ENCODE peak calls at places on chromosomes 1 and 21, in six cellular contexts. R, J, B, I, M and H are unnamed samples.
A peak's percentile ranks its signal among the peaks of the same experiment; 100 is the strongest.

GRCh38 chr1:115929846-115930245 is 46.5 kb upstream of the SLC22A15 start:
- DNase-seq in R (no peak), J (no peak), B (no peak), I (no peak), M (no peak), H (no peak)

GRCh38 chr1:64844609-64845008 is 99.7 kb downstream of the RAVER2 start:
- DNase-seq in R (no peak), J (no peak), B (no peak), I (no peak), M (no peak), H (no peak)

GRCh38 chr1:9128520-9129371 is at the start of gene GPR157:
- DNase-seq in R (peak; percentile 97), J (peak; percentile 94), B (peak; percentile 99), I (peak; percentile 78), M (peak; percentile 95), H (peak; percentile 97)

GRCh38 chr1:205266584-205267305 is 39.0 kb downstream of the TMCC2 start:
- DNase-seq in R (no peak), J (no peak), B (no peak), I (no peak), M (no peak), H (no peak)

GRCh38 chr1:48677306-48678287 is 99.1 kb downstream of the BEND5 start:
- DNase-seq in R (peak; percentile 89), J (peak; percentile 85), B (peak; percentile 85), I (peak; percentile 23), M (peak; percentile 82), H (peak; percentile 87)

GRCh38 chr1:89487972-89488371 is 36.7 kb upstream of the LRRC8B start:
- DNase-seq in R (no peak), J (no peak), B (no peak), I (no peak), M (no peak), H (no peak)

GRCh38 chr1:8516793-8517556 is 199.1 kb downstream of the SLC45A1 start:
- DNase-seq in R (no peak), J (no peak), B (no peak), I (no peak), M (no peak), H (no peak)

GRCh38 chr1:200979574-200980451 is 43.7 kb downstream of the KIF21B start:
- DNase-seq in R (peak; percentile 94), J (no peak), B (peak; percentile 91), I (peak; percentile 52), M (peak; percentile 53), H (peak; percentile 75)

GRCh38 chr1:46081620-46082019 is 50.8 kb downstream of the PIK3R3 start:
- DNase-seq in R (no peak), J (no peak), B (no peak), I (no peak), M (no peak), H (no peak)

GRCh38 chr1:31541201-31541600 is 35.1 kb upstream of the TINAGL1 start:
- DNase-seq in R (no peak), J (no peak), B (no peak), I (no peak), M (no peak), H (no peak)

GRCh38 chr1:209168204-209168603 is 415.3 kb upstream of the CAMK1G start:
- DNase-seq in R (no peak), J (peak; percentile 76), B (no peak), I (no peak), M (no peak), H (no peak)

GRCh38 chr1:186286615-186287317 is 88.3 kb downstream of the TPR start:
- DNase-seq in R (no peak), J (no peak), B (no peak), I (no peak), M (no peak), H (no peak)

GRCh38 chr21:26909972-26910371 is 56.9 kb downstream of the ADAMTS5 start:
- DNase-seq in R (peak; percentile 82), J (no peak), B (no peak), I (no peak), M (no peak), H (no peak)

GRCh38 chr1:3064901-3065300 is 4.1 kb upstream of the PRDM16 start:
- DNase-seq in R (no peak), J (no peak), B (peak; percentile 48), I (no peak), M (no peak), H (no peak)

GRCh38 chr1:112011231-112011630 is 21.8 kb upstream of the KCND3 start:
- DNase-seq in R (no peak), J (peak; percentile 10), B (no peak), I (no peak), M (no peak), H (no peak)

GRCh38 chr1:35586808-35587207 is 13.7 kb downstream of the TFAP2E start:
- DNase-seq in R (no peak), J (no peak), B (no peak), I (no peak), M (no peak), H (no peak)
- H3K4me3 ChIP-seq in R (no peak overlapping the region), J (no peak overlapping the region), B (no peak overlapping the region), I (no peak overlapping the region), M (no peak overlapping the region), H (no peak overlapping the region)

GRCh38 chr21:44931501-44932365 is 8.1 kb upstream of the SLX9 start:
- DNase-seq in R (peak; percentile 69), J (no peak), B (peak; percentile 84), I (no peak), M (peak; percentile 50), H (no peak)
- H3K27me3 ChIP-seq in R (peaks cover 63% of the 10 kb centered on the region), J (no peaks in the 10 kb centered on the region), B (peaks cover 80% of the 10 kb centered on the region), I (no peaks in the 10 kb centered on the region), M (peaks cover 51% of the 10 kb centered on the region), H (no peaks in the 10 kb centered on the region)

DNA sequence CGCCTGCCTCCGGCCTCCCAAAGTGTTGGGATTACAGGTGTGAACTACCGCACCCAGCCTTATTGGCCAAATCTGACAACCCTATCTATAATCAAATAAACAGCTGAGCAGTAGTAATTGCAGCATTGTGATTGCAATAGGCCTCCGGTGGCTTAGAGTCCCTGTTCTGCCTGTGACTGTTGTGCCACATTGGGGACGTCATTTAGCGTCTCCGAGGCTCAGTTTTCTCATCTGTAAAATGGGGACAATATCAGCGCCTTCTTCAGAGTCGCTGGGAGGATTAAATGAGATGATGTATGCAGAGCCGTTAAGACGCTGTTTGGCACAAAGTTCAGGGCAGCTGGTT is 528 bp upstream of the CAPN2 start:
- DNase-seq in R (no peak), J (no peak), B (no peak), I (no peak), M (no peak), H (no peak)
- H3K4me3 ChIP-seq in R (peak overlapping the region; percentile 92), J (no peak overlapping the region), B (peak overlapping the region; percentile 73), I (peak overlapping the region; percentile 79), M (peak overlapping the region; percentile 88), H (peak overlapping the region; percentile 76)

DNA sequence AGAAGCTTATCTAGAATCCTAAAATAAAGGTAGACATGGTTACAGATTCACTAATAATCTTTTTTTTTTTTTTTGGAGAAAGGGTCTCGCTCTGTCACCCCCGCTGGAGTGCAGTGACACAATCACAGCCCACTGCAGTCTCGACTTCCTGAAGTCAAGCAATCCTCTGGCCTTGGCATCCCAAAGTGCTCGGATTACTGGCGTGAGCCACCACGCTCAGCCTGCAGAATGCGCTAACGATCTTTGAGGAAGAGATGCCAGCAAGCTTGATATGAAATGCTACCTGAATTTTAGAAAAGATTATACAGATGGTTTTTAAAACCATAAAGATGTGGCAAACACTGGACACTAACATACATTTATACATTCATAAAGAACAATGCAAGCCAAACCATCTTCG is 4.1 kb upstream of the GNPAT start:
- DNase-seq in R (no peak), J (no peak), B (peak; percentile 10), I (no peak), M (no peak), H (no peak)
- H3K27me3 ChIP-seq in R (no peaks in the 10 kb centered on the region), J (no peaks in the 10 kb centered on the region), B (no peaks in the 10 kb centered on the region), I (no peaks in the 10 kb centered on the region), M (no peaks in the 10 kb centered on the region), H (no peaks in the 10 kb centered on the region)

GRCh38 chr1:159918041-159918917 is 7.0 kb downstream of the TAGLN2 start:
- DNase-seq in R (no peak), J (no peak), B (no peak), I (no peak), M (no peak), H (no peak)

GRCh38 chr1:159918918-159919195 is 6.5 kb downstream of the TAGLN2 start:
- DNase-seq in R (no peak), J (no peak), B (no peak), I (no peak), M (no peak), H (no peak)

GRCh38 chr1:159920651-159921050 is 4.7 kb downstream of the TAGLN2 start:
- DNase-seq in R (no peak), J (no peak), B (no peak), I (no peak), M (no peak), H (no peak)

GRCh38 chr1:159920202-159920601 is 5.1 kb downstream of the TAGLN2 start:
- DNase-seq in R (no peak), J (no peak), B (no peak), I (no peak), M (no peak), H (no peak)

GRCh38 chr1:159919236-159919865 is 6.0 kb downstream of the TAGLN2 start:
- DNase-seq in R (no peak), J (no peak), B (no peak), I (no peak), M (no peak), H (no peak)
- H3K4me3 ChIP-seq in R (no peak overlapping the region), J (no peak overlapping the region), B (no peak overlapping the region), I (no peak overlapping the region), M (peak overlapping the region; percentile 2), H (no peak overlapping the region)

GRCh38 chr21:34884346-34884929 is 164.7 kb downstream of the RUNX1 start:
- DNase-seq in R (no peak), J (no peak), B (no peak), I (no peak), M (no peak), H (no peak)
- H3K27me3 ChIP-seq in R (peaks cover 47% of the 10 kb centered on the region), J (no peaks in the 10 kb centered on the region), B (peaks cover 20% of the 10 kb centered on the region), I (no peaks in the 10 kb centered on the region), M (no peaks in the 10 kb centered on the region), H (no peaks in the 10 kb centered on the region)

DNA sequence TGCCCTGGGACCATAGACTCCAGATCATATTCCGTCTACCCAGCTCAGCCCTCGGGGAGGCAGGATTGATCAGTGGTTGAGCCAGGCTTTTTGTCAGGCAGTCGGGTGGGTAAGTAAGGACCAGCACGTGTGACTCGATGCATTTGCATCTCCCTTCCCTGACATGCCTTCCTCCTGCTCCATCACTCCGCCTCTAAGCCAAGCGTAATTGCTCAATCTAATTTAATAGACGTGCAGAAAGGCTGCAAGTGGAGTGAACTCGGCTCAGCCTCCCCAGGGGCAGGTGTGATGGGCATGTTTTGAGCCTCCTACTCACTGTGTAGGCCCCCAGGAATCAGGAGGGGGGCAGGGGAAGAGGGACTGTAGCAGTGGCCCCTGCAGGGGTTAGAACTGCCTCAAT is 34.6 kb upstream of the GRIK3 start:
- DNase-seq in R (no peak), J (no peak), B (no peak), I (no peak), M (no peak), H (no peak)
- H3K4me3 ChIP-seq in R (no peak overlapping the region), J (no peak overlapping the region), B (no peak overlapping the region), I (no peak overlapping the region), M (no peak overlapping the region), H (no peak overlapping the region)

GRCh38 chr1:226123212-226123560 is 60.7 kb downstream of the H3-3A start:
- DNase-seq in R (no peak), J (no peak), B (no peak), I (no peak), M (no peak), H (no peak)
- H3K27me3 ChIP-seq in R (peaks cover 11% of the 10 kb centered on the region), J (no peaks in the 10 kb centered on the region), B (peaks cover 16% of the 10 kb centered on the region), I (no peaks in the 10 kb centered on the region), M (no peaks in the 10 kb centered on the region), H (no peaks in the 10 kb centered on the region)

GRCh38 chr1:243712890-243713425 is 137.1 kb downstream of the AKT3 start:
- DNase-seq in R (no peak), J (no peak), B (no peak), I (no peak), M (no peak), H (no peak)
- H3K4me3 ChIP-seq in R (no peak overlapping the region), J (no peak overlapping the region), B (no peak overlapping the region), I (no peak overlapping the region), M (no peak overlapping the region), H (no peak overlapping the region)

GRCh38 chr1:71610489-71610888 is 529.7 kb upstream of the ZRANB2 start:
- DNase-seq in R (no peak), J (no peak), B (no peak), I (no peak), M (no peak), H (no peak)
- H3K27me3 ChIP-seq in R (no peaks in the 10 kb centered on the region), J (no peaks in the 10 kb centered on the region), B (no peaks in the 10 kb centered on the region), I (no peaks in the 10 kb centered on the region), M (no peaks in the 10 kb centered on the region), H (no peaks in the 10 kb centered on the region)